ENCODE peak calls at places on chromosome 1, in six cellular contexts. K is GM23248, R is cardiac fibroblast, B is endothelial cell, Q is substantia nigra, X is BE2C. I is an unnamed sample.

GRCh38 chr1:100868364-100868995 is 26.2 kb downstream of the EXTL2 start:
- DNase-seq in X (no peak), K (peak; percentile 65), Q (no peak), B (no peak), R (peak; percentile 75), I (no peak)

GRCh38 chr1:241888232-241888631 is 40.2 kb downstream of the EXO1 start:
- DNase-seq in R (peak; percentile 45), Q (no peak), K (peak; percentile 54), B (no peak), X (no peak), I (no peak)

GRCh38 chr1:12460911-12461621 is 156.9 kb downstream of the DHRS3 start:
- DNase-seq in X (no peak), K (no peak), Q (no peak), B (no peak), R (no peak), I (peak; percentile 64)

GRCh38 chr1:22969224-22969829 is 3.3 kb downstream of the LACTBL1 start:
- DNase-seq in R (peak; percentile 73), K (peak; percentile 47), Q (no peak), B (no peak), X (peak; percentile 56), I (no peak)

GRCh38 chr1:115251856-115252255 is 86.2 kb downstream of the NGF start:
- DNase-seq in K (peak; percentile 93), B (no peak), R (peak; percentile 90), Q (no peak), X (peak; percentile 8), I (no peak)

GRCh38 chr1:27003745-27004470 is 8.7 kb downstream of the TENT5B start:
- DNase-seq in X (no peak), Q (no peak), R (no peak), B (no peak), K (no peak), I (no peak)

GRCh38 chr1:66768935-66769334 is 16.7 kb downstream of the DYNLT5 start:
- DNase-seq in X (no peak), B (no peak), Q (no peak), K (no peak), R (no peak), I (no peak)

GRCh38 chr1:56715161-56715560 is 70.0 kb downstream of the PRKAA2 start:
- DNase-seq in K (peak; percentile 56), X (no peak), Q (no peak), B (no peak), R (peak; percentile 22), I (no peak)

GRCh38 chr1:153253693-153254092 is 5.8 kb upstream of the LORICRIN start:
- DNase-seq in X (no peak), Q (no peak), R (no peak), K (no peak), B (no peak), I (no peak)

GRCh38 chr1:240094043-240094722 is 2.5 kb downstream of the FMN2 start:
- DNase-seq in X (no peak), B (no peak), Q (no peak), R (no peak), K (peak; percentile 32), I (no peak)

GRCh38 chr1:234724517-234725176 is 114.7 kb upstream of the IRF2BP2 start:
- DNase-seq in Q (peak; percentile 87), X (peak; percentile 78), R (no peak), K (no peak), B (peak; percentile 32), I (peak; percentile 80)

GRCh38 chr1:204171751-204172178 is 5.6 kb upstream of the REN start:
- DNase-seq in K (peak; percentile 83), X (no peak), B (no peak), Q (no peak), R (peak; percentile 96), I (no peak)

GRCh38 chr1:17618558-17619247 is 79.2 kb downstream of the ARHGEF10L start:
- DNase-seq in B (no peak), Q (no peak), R (no peak), X (no peak), K (no peak), I (no peak)

GRCh38 chr1:26358411-26359384 is 4.8 kb upstream of the CRYBG2 start:
- DNase-seq in R (no peak), B (no peak), K (no peak), Q (no peak), X (no peak), I (no peak)

GRCh38 chr1:172451002-172451443 is 7.2 kb upstream of the PIGC start:
- DNase-seq in K (peak; percentile 54), Q (no peak), R (peak; percentile 35), X (no peak), B (no peak), I (no peak)

GRCh38 chr1:6628971-6629479 is 4.4 kb downstream of the THAP3 start:
- DNase-seq in Q (no peak), R (no peak), X (no peak), K (no peak), B (no peak), I (no peak)

GRCh38 chr1:1626207-1627141 is 5.5 kb upstream of the MMP23B start:
- DNase-seq in B (no peak), R (no peak), K (no peak), X (peak; percentile 10), Q (no peak), I (no peak)

GRCh38 chr1:215273838-215274516 is 191.4 kb downstream of the KCNK2 start:
- DNase-seq in K (peak; percentile 75), X (no peak), R (peak; percentile 65), B (no peak), Q (no peak), I (no peak)

GRCh38 chr1:204435246-204435885 is 23.7 kb upstream of the PPP1R15B start:
- DNase-seq in R (peak; percentile 79), B (no peak), Q (no peak), K (peak; percentile 88), X (no peak), I (no peak)

GRCh38 chr1:201385299-201385891 is 7.9 kb upstream of the TNNT2 start:
- DNase-seq in B (peak; percentile 82), K (peak; percentile 58), Q (no peak), X (peak; percentile 74), R (peak; percentile 30), I (peak; percentile 54)

GRCh38 chr1:1988061-1988945 is 15.3 kb downstream of the CFAP74 start:
- DNase-seq in Q (no peak), B (no peak), K (no peak), R (no peak), X (no peak), I (no peak)

GRCh38 chr1:245693941-245694340 is 539.2 kb downstream of the KIF26B start:
- DNase-seq in Q (no peak), X (no peak), R (no peak), K (no peak), B (no peak), I (no peak)

GRCh38 chr1:107379826-107380225 is 239.0 kb downstream of the NTNG1 start:
- DNase-seq in X (no peak), K (no peak), Q (no peak), R (no peak), B (no peak), I (no peak)

GRCh38 chr1:53071167-53071865 is 9.3 kb downstream of the PODN start:
- DNase-seq in Q (no peak), X (no peak), R (no peak), B (no peak), K (no peak), I (peak; percentile 5)

GRCh38 chr1:41618066-41618825 is 133.8 kb upstream of the EDN2 start:
- DNase-seq in K (peak; percentile 46), B (no peak), X (no peak), Q (peak; percentile 68), R (peak; percentile 54), I (peak; percentile 91)

GRCh38 chr1:65769621-65770020 is 23.1 kb upstream of the PDE4B start:
- DNase-seq in Q (no peak), B (no peak), K (peak; percentile 52), R (peak; percentile 26), X (no peak), I (no peak)

GRCh38 chr1:147878022-147878421 is 24.6 kb upstream of the GJA8 start:
- DNase-seq in X (no peak), B (no peak), R (no peak), Q (no peak), K (no peak), I (no peak)

GRCh38 chr1:119797137-119797536 is 14.1 kb downstream of the REG4 start:
- DNase-seq in K (no peak), X (no peak), R (no peak), B (no peak), Q (no peak), I (no peak)

GRCh38 chr1:217273866-217274265 is 357.0 kb downstream of the GPATCH2 start:
- DNase-seq in K (peak; percentile 31), Q (no peak), R (peak; percentile 74), B (no peak), X (no peak), I (no peak)

GRCh38 chr1:29164588-29164987 is 17.1 kb downstream of the SRSF4 start:
- DNase-seq in R (no peak), K (no peak), B (no peak), X (no peak), Q (no peak), I (no peak)

GRCh38 chr1:25640646-25641328 is 24.2 kb downstream of the MAN1C1 start:
- DNase-seq in B (no peak), K (no peak), Q (no peak), R (no peak), X (no peak), I (no peak)

GRCh38 chr1:17582124-17582768 is 42.7 kb downstream of the ARHGEF10L start:
- DNase-seq in R (no peak), X (no peak), B (no peak), Q (no peak), K (no peak), I (no peak)

GRCh38 chr1:153679337-153680119 is 1.0 kb downstream of the NPR1 start:
- DNase-seq in R (peak; percentile 12), B (peak; percentile 43), Q (no peak), K (peak; percentile 52), X (peak; percentile 34), I (peak; percentile 43)

GRCh38 chr1:197985340-197985739 is 68.2 kb downstream of the LHX9 start:
- DNase-seq in X (no peak), K (no peak), Q (no peak), B (no peak), R (no peak), I (no peak)

GRCh38 chr1:40386796-40387195 is 13.3 kb downstream of the SMAP2 start:
- DNase-seq in X (no peak), Q (no peak), R (no peak), K (no peak), B (no peak), I (no peak)

GRCh38 chr1:65141394-65141793 is 6.6 kb upstream of the AK4 start:
- DNase-seq in B (no peak), K (peak; percentile 69), R (peak; percentile 68), X (no peak), Q (no peak), I (no peak)

GRCh38 chr1:2025491-2025981 is 6.4 kb downstream of the GABRD start:
- DNase-seq in Q (no peak), B (no peak), X (no peak), R (peak; percentile 2), K (no peak), I (peak; percentile 40)